ENCODE peak calls at places on chromosomes 12 and 14, in four cellular contexts. One of them, this sample, is unnamed.

GRCh38 chr12:32569256-32569655 is 109.8 kb upstream of the DNM1L start:
- DNase-seq in activated CD4-positive, alpha-beta T cell treated with anti-CD3 and anti-CD28 coated beads, Interleukin-2, amount 10 ng/mL, durations not matched to agents 7 days and 5 days: no peak
- DNase-seq in endothelial cell of umbilical vein: no peak
- DNase-seq in GM10248: no peak
- DNase-seq in this sample: no peak

GRCh38 chr14:54775486-54776100 is 127.0 kb downstream of the GCH1 start:
- DNase-seq in activated CD4-positive, alpha-beta T cell treated with anti-CD3 and anti-CD28 coated beads, Interleukin-2, amount 10 ng/mL, durations not matched to agents 7 days and 5 days: no peak
- DNase-seq in endothelial cell of umbilical vein: no peak
- DNase-seq in GM10248: no peak
- DNase-seq in this sample: no peak

GRCh38 chr12:104775731-104776231 is 182.3 kb downstream of the SLC41A2 start:
- DNase-seq in endothelial cell of umbilical vein: no peak
- DNase-seq in GM10248: no peak
- DNase-seq in activated CD4-positive, alpha-beta T cell treated with anti-CD3 and anti-CD28 coated beads, Interleukin-2, amount 10 ng/mL, durations not matched to agents 7 days and 5 days: no peak
- DNase-seq in this sample: no peak

GRCh38 chr12:17976202-17976601 is 113.8 kb downstream of the RERGL start:
- DNase-seq in activated CD4-positive, alpha-beta T cell treated with anti-CD3 and anti-CD28 coated beads, Interleukin-2, amount 10 ng/mL, durations not matched to agents 7 days and 5 days: no peak
- DNase-seq in endothelial cell of umbilical vein: peak; percentile 28
- DNase-seq in GM10248: no peak
- DNase-seq in this sample: peak; percentile 16

GRCh38 chr14:66315548-66315947 is 170.6 kb upstream of the CCDC196 start:
- DNase-seq in GM10248: no peak
- DNase-seq in activated CD4-positive, alpha-beta T cell treated with anti-CD3 and anti-CD28 coated beads, Interleukin-2, amount 10 ng/mL, durations not matched to agents 7 days and 5 days: no peak
- DNase-seq in endothelial cell of umbilical vein: no peak
- DNase-seq in this sample: no peak

GRCh38 chr12:47021298-47021697 is 58.1 kb upstream of the PCED1B start:
- DNase-seq in GM10248: peak; percentile 27
- DNase-seq in activated CD4-positive, alpha-beta T cell treated with anti-CD3 and anti-CD28 coated beads, Interleukin-2, amount 10 ng/mL, durations not matched to agents 7 days and 5 days: peak; percentile 54
- DNase-seq in endothelial cell of umbilical vein: peak; percentile 91
- DNase-seq in this sample: peak; percentile 83

GRCh38 chr14:102318781-102319276 is 717 bp upstream of the ZNF839 start:
- DNase-seq in GM10248: no peak
- DNase-seq in endothelial cell of umbilical vein: no peak
- DNase-seq in activated CD4-positive, alpha-beta T cell treated with anti-CD3 and anti-CD28 coated beads, Interleukin-2, amount 10 ng/mL, durations not matched to agents 7 days and 5 days: no peak
- DNase-seq in this sample: no peak

GRCh38 chr14:68549057-68549421 is 243.8 kb downstream of the ZFP36L1 start:
- DNase-seq in activated CD4-positive, alpha-beta T cell treated with anti-CD3 and anti-CD28 coated beads, Interleukin-2, amount 10 ng/mL, durations not matched to agents 7 days and 5 days: no peak
- DNase-seq in GM10248: no peak
- DNase-seq in endothelial cell of umbilical vein: no peak
- DNase-seq in this sample: no peak

GRCh38 chr12:103769240-103769945 is 71.6 kb downstream of the NT5DC3 start:
- DNase-seq in activated CD4-positive, alpha-beta T cell treated with anti-CD3 and anti-CD28 coated beads, Interleukin-2, amount 10 ng/mL, durations not matched to agents 7 days and 5 days: no peak
- DNase-seq in GM10248: no peak
- DNase-seq in endothelial cell of umbilical vein: no peak
- DNase-seq in this sample: no peak

GRCh38 chr12:88578821-88579518 is 1.3 kb downstream of the KITLG start:
- DNase-seq in activated CD4-positive, alpha-beta T cell treated with anti-CD3 and anti-CD28 coated beads, Interleukin-2, amount 10 ng/mL, durations not matched to agents 7 days and 5 days: no peak
- DNase-seq in endothelial cell of umbilical vein: peak; percentile 49
- DNase-seq in GM10248: no peak
- DNase-seq in this sample: peak; percentile 65

GRCh38 chr12:131407221-131408035 is 303.5 kb upstream of the SFSWAP start:
- DNase-seq in endothelial cell of umbilical vein: no peak
- DNase-seq in GM10248: no peak
- DNase-seq in activated CD4-positive, alpha-beta T cell treated with anti-CD3 and anti-CD28 coated beads, Interleukin-2, amount 10 ng/mL, durations not matched to agents 7 days and 5 days: no peak
- DNase-seq in this sample: no peak

GRCh38 chr12:42586268-42586667 is 3.3 kb downstream of the PRICKLE1 start:
- DNase-seq in activated CD4-positive, alpha-beta T cell treated with anti-CD3 and anti-CD28 coated beads, Interleukin-2, amount 10 ng/mL, durations not matched to agents 7 days and 5 days: no peak
- DNase-seq in GM10248: no peak
- DNase-seq in endothelial cell of umbilical vein: peak; percentile 45
- DNase-seq in this sample: no peak

GRCh38 chr12:11669348-11669747 is 19.9 kb downstream of the ETV6 start:
- DNase-seq in activated CD4-positive, alpha-beta T cell treated with anti-CD3 and anti-CD28 coated beads, Interleukin-2, amount 10 ng/mL, durations not matched to agents 7 days and 5 days: no peak
- DNase-seq in GM10248: no peak
- DNase-seq in endothelial cell of umbilical vein: no peak
- DNase-seq in this sample: no peak

GRCh38 chr14:76773188-76773885 is 12.1 kb downstream of the VASH1 start:
- DNase-seq in endothelial cell of umbilical vein: peak; percentile 89
- DNase-seq in activated CD4-positive, alpha-beta T cell treated with anti-CD3 and anti-CD28 coated beads, Interleukin-2, amount 10 ng/mL, durations not matched to agents 7 days and 5 days: no peak
- DNase-seq in GM10248: no peak
- DNase-seq in this sample: peak; percentile 40

GRCh38 chr14:94680498-94681288 is 68.5 kb downstream of the SERPINA3 start:
- DNase-seq in activated CD4-positive, alpha-beta T cell treated with anti-CD3 and anti-CD28 coated beads, Interleukin-2, amount 10 ng/mL, durations not matched to agents 7 days and 5 days: no peak
- DNase-seq in endothelial cell of umbilical vein: no peak
- DNase-seq in GM10248: no peak
- DNase-seq in this sample: no peak

GRCh38 chr14:23043749-23044148 is 1.7 kb downstream of the PSMB11 start:
- DNase-seq in endothelial cell of umbilical vein: no peak
- DNase-seq in GM10248: no peak
- DNase-seq in activated CD4-positive, alpha-beta T cell treated with anti-CD3 and anti-CD28 coated beads, Interleukin-2, amount 10 ng/mL, durations not matched to agents 7 days and 5 days: no peak
- DNase-seq in this sample: no peak

GRCh38 chr12:7108928-7109920 is at the start of gene C1RL:
- DNase-seq in GM10248: peak; percentile 76
- DNase-seq in activated CD4-positive, alpha-beta T cell treated with anti-CD3 and anti-CD28 coated beads, Interleukin-2, amount 10 ng/mL, durations not matched to agents 7 days and 5 days: peak; percentile 76
- DNase-seq in endothelial cell of umbilical vein: peak; percentile 74
- DNase-seq in this sample: peak; percentile 77

GRCh38 chr12:70852416-70853150 is 68.0 kb downstream of the PTPRR start:
- DNase-seq in endothelial cell of umbilical vein: no peak
- DNase-seq in GM10248: no peak
- DNase-seq in activated CD4-positive, alpha-beta T cell treated with anti-CD3 and anti-CD28 coated beads, Interleukin-2, amount 10 ng/mL, durations not matched to agents 7 days and 5 days: no peak
- DNase-seq in this sample: no peak

GRCh38 chr12:106736051-106736957 is 38.2 kb upstream of the RIC8B start:
- DNase-seq in activated CD4-positive, alpha-beta T cell treated with anti-CD3 and anti-CD28 coated beads, Interleukin-2, amount 10 ng/mL, durations not matched to agents 7 days and 5 days: no peak
- DNase-seq in endothelial cell of umbilical vein: no peak
- DNase-seq in GM10248: no peak
- DNase-seq in this sample: no peak

GRCh38 chr12:53698948-53699672 is 23.2 kb upstream of the ATP5MC2 start:
- DNase-seq in GM10248: peak; percentile 5
- DNase-seq in activated CD4-positive, alpha-beta T cell treated with anti-CD3 and anti-CD28 coated beads, Interleukin-2, amount 10 ng/mL, durations not matched to agents 7 days and 5 days: no peak
- DNase-seq in endothelial cell of umbilical vein: no peak
- DNase-seq in this sample: no peak

GRCh38 chr14:28608438-28608837 is 158.1 kb upstream of the FOXG1 start:
- DNase-seq in GM10248: no peak
- DNase-seq in endothelial cell of umbilical vein: no peak
- DNase-seq in activated CD4-positive, alpha-beta T cell treated with anti-CD3 and anti-CD28 coated beads, Interleukin-2, amount 10 ng/mL, durations not matched to agents 7 days and 5 days: no peak
- DNase-seq in this sample: peak; percentile 5

GRCh38 chr14:64736271-64737131 is 32.3 kb downstream of the PLEKHG3 start:
- DNase-seq in GM10248: no peak
- DNase-seq in activated CD4-positive, alpha-beta T cell treated with anti-CD3 and anti-CD28 coated beads, Interleukin-2, amount 10 ng/mL, durations not matched to agents 7 days and 5 days: no peak
- DNase-seq in endothelial cell of umbilical vein: no peak
- DNase-seq in this sample: no peak

GRCh38 chr12:58608711-58609110 is 311.6 kb downstream of the LRIG3 start:
- DNase-seq in GM10248: no peak
- DNase-seq in endothelial cell of umbilical vein: no peak
- DNase-seq in activated CD4-positive, alpha-beta T cell treated with anti-CD3 and anti-CD28 coated beads, Interleukin-2, amount 10 ng/mL, durations not matched to agents 7 days and 5 days: no peak
- DNase-seq in this sample: no peak

GRCh38 chr12:112828534-112828933 is 37.0 kb downstream of the RPH3A start:
- DNase-seq in GM10248: no peak
- DNase-seq in activated CD4-positive, alpha-beta T cell treated with anti-CD3 and anti-CD28 coated beads, Interleukin-2, amount 10 ng/mL, durations not matched to agents 7 days and 5 days: no peak
- DNase-seq in endothelial cell of umbilical vein: no peak
- DNase-seq in this sample: no peak

GRCh38 chr14:70754989-70755388 is 54.3 kb downstream of the MAP3K9 start:
- DNase-seq in endothelial cell of umbilical vein: no peak
- DNase-seq in GM10248: no peak
- DNase-seq in activated CD4-positive, alpha-beta T cell treated with anti-CD3 and anti-CD28 coated beads, Interleukin-2, amount 10 ng/mL, durations not matched to agents 7 days and 5 days: no peak
- DNase-seq in this sample: no peak

GRCh38 chr14:77738559-77739250 is 22.3 kb downstream of the SNW1 start:
- DNase-seq in endothelial cell of umbilical vein: peak; percentile 87
- DNase-seq in GM10248: peak; percentile 38
- DNase-seq in activated CD4-positive, alpha-beta T cell treated with anti-CD3 and anti-CD28 coated beads, Interleukin-2, amount 10 ng/mL, durations not matched to agents 7 days and 5 days: no peak
- DNase-seq in this sample: peak; percentile 83

GRCh38 chr12:54929998-54930397 is 54.6 kb downstream of the TESPA1 start:
- DNase-seq in activated CD4-positive, alpha-beta T cell treated with anti-CD3 and anti-CD28 coated beads, Interleukin-2, amount 10 ng/mL, durations not matched to agents 7 days and 5 days: no peak
- DNase-seq in GM10248: no peak
- DNase-seq in endothelial cell of umbilical vein: no peak
- DNase-seq in this sample: no peak

GRCh38 chr12:132449565-132450390 is 40.2 kb upstream of the FBRSL1 start:
- DNase-seq in GM10248: peak; percentile 78
- DNase-seq in activated CD4-positive, alpha-beta T cell treated with anti-CD3 and anti-CD28 coated beads, Interleukin-2, amount 10 ng/mL, durations not matched to agents 7 days and 5 days: no peak
- DNase-seq in endothelial cell of umbilical vein: no peak
- DNase-seq in this sample: no peak

GRCh38 chr12:69598174-69598753 is 12.4 kb downstream of the LRRC10 start:
- DNase-seq in GM10248: no peak
- DNase-seq in endothelial cell of umbilical vein: no peak
- DNase-seq in activated CD4-positive, alpha-beta T cell treated with anti-CD3 and anti-CD28 coated beads, Interleukin-2, amount 10 ng/mL, durations not matched to agents 7 days and 5 days: no peak
- DNase-seq in this sample: no peak

GRCh38 chr12:77493311-77493710 is 337.4 kb upstream of the NAV3 start:
- DNase-seq in GM10248: no peak
- DNase-seq in endothelial cell of umbilical vein: no peak
- DNase-seq in activated CD4-positive, alpha-beta T cell treated with anti-CD3 and anti-CD28 coated beads, Interleukin-2, amount 10 ng/mL, durations not matched to agents 7 days and 5 days: no peak
- DNase-seq in this sample: no peak

GRCh38 chr12:95789126-95790024 is 1.2 kb downstream of the NTN4 start:
- DNase-seq in endothelial cell of umbilical vein: no peak
- DNase-seq in GM10248: no peak
- DNase-seq in activated CD4-positive, alpha-beta T cell treated with anti-CD3 and anti-CD28 coated beads, Interleukin-2, amount 10 ng/mL, durations not matched to agents 7 days and 5 days: no peak
- DNase-seq in this sample: peak; percentile 48

GRCh38 chr12:113934060-113934829 is 31.9 kb downstream of the RBM19 start:
- DNase-seq in activated CD4-positive, alpha-beta T cell treated with anti-CD3 and anti-CD28 coated beads, Interleukin-2, amount 10 ng/mL, durations not matched to agents 7 days and 5 days: no peak
- DNase-seq in endothelial cell of umbilical vein: peak; percentile 36
- DNase-seq in GM10248: no peak
- DNase-seq in this sample: no peak

GRCh38 chr12:3461391-3461790 is 29.6 kb upstream of the PRMT8 start:
- DNase-seq in activated CD4-positive, alpha-beta T cell treated with anti-CD3 and anti-CD28 coated beads, Interleukin-2, amount 10 ng/mL, durations not matched to agents 7 days and 5 days: no peak
- DNase-seq in GM10248: no peak
- DNase-seq in endothelial cell of umbilical vein: no peak
- DNase-seq in this sample: no peak